ENCODE peak calls at places on chromosomes 16 and 17, in eight cellular contexts. U, F, C, I, K, J, L and P are unnamed samples.

GRCh38 chr16:57012353-57012752 is 23.0 kb downstream of the NLRC5 start:
- DNase-seq in I (no peak), C (peak), J (no peak), K (peak), F (no peak), L (no peak), U (no peak), P (no peak)

GRCh38 chr17:7019839-7020519 is 2.9 kb upstream of the BCL6B start:
- DNase-seq in I (no peak), J (peak), U (peak), F (no peak), K (peak), C (peak), L (peak), P (peak)

GRCh38 chr16:51994597-51994996 is 552.3 kb downstream of the TOX3 start:
- DNase-seq in L (peak), C (no peak), I (no peak), F (no peak), K (no peak), J (no peak), U (peak), P (peak)

GRCh38 chr17:41972571-41973411 is 6.2 kb downstream of the CNP start:
- DNase-seq in C (no peak), K (no peak), U (no peak), F (peak), J (no peak), I (no peak), L (no peak), P (no peak)

GRCh38 chr17:44970136-44970737 is 2.1 kb upstream of the C1QL1 start:
- DNase-seq in I (no peak), U (peak), J (no peak), L (no peak), F (no peak), K (no peak), C (peak), P (peak)

GRCh38 chr16:74850027-74850426 is 75.4 kb upstream of the FA2H start:
- DNase-seq in L (no peak), I (no peak), C (no peak), J (no peak), F (no peak), K (no peak), U (no peak), P (no peak)

GRCh38 chr17:72517413-72518237 is 396.8 kb downstream of the SOX9 start:
- DNase-seq in U (no peak), I (no peak), K (no peak), L (no peak), J (no peak), F (no peak), C (no peak), P (no peak)

GRCh38 chr16:84999200-84999599 is 12.1 kb downstream of the ZDHHC7 start:
- DNase-seq in J (no peak), C (no peak), F (no peak), U (no peak), I (no peak), K (no peak), L (peak), P (no peak)

GRCh38 chr17:29393451-29393850 is 3.3 kb downstream of the TAOK1 start:
- DNase-seq in K (no peak), F (no peak), L (no peak), I (no peak), C (no peak), J (peak), U (no peak), P (peak)

GRCh38 chr17:76530826-76531500 is 6.5 kb downstream of the CYGB start:
- DNase-seq in L (no peak), F (no peak), J (no peak), U (no peak), C (no peak), I (no peak), K (no peak), P (no peak)

GRCh38 chr16:64948056-64948455 is 173.8 kb downstream of the CDH11 start:
- DNase-seq in L (no peak), C (no peak), F (no peak), J (no peak), I (no peak), U (no peak), K (no peak), P (no peak)

GRCh38 chr17:50767446-50767845 is at the start of gene ANKRD40CL:
- DNase-seq in J (no peak), L (no peak), C (no peak), I (no peak), F (no peak), U (peak), K (peak), P (no peak)

GRCh38 chr17:38616361-38616760 is 10.6 kb upstream of the SRCIN1 start:
- DNase-seq in J (no peak), F (no peak), I (no peak), L (no peak), K (no peak), U (no peak), C (no peak), P (no peak)

GRCh38 chr17:4710693-4711634 is 532 bp downstream of the ARRB2 start:
- DNase-seq in I (no peak), C (no peak), J (no peak), L (no peak), F (peak), U (peak), K (peak), P (no peak)

GRCh38 chr16:85240982-85241924 is 129.0 kb upstream of the CIBAR2 start:
- DNase-seq in C (no peak), U (no peak), F (no peak), L (no peak), K (no peak), I (no peak), J (no peak), P (no peak)

GRCh38 chr16:53884748-53885147 is 180.8 kb downstream of the FTO start:
- DNase-seq in U (no peak), C (no peak), I (no peak), F (no peak), L (no peak), J (no peak), K (no peak), P (peak)

GRCh38 chr16:85329059-85329812 is 217.0 kb upstream of the CIBAR2 start:
- DNase-seq in L (no peak), K (no peak), J (no peak), C (peak), U (peak), I (no peak), F (no peak), P (no peak)

GRCh38 chr17:41540921-41541625 is 13.0 kb upstream of the KRT19 start:
- DNase-seq in C (no peak), L (no peak), U (no peak), J (no peak), I (no peak), K (no peak), F (no peak), P (no peak)

GRCh38 chr16:23552171-23552570 is 5.0 kb downstream of the EARS2 start:
- DNase-seq in K (no peak), I (no peak), J (no peak), L (no peak), F (no peak), U (no peak), C (no peak), P (no peak)

GRCh38 chr17:66995944-66996343 is 31.4 kb downstream of the CACNG4 start:
- DNase-seq in C (no peak), I (no peak), U (no peak), L (no peak), J (no peak), F (no peak), K (no peak), P (peak)

GRCh38 chr17:77958716-77959215 is 263 bp downstream of the TNRC6C start:
- DNase-seq in U (no peak), J (no peak), C (no peak), K (no peak), L (no peak), F (no peak), I (no peak), P (peak)
- H3K4me3 ChIP-seq in U (peak), J (no peak), C (peak), K (peak), L (peak), F (peak), I (peak), P (peak)

GRCh38 chr17:8611671-8612298 is 18.7 kb downstream of the MYH10 start:
- DNase-seq in F (no peak), C (peak), K (no peak), L (no peak), U (no peak), J (peak), I (no peak), P (peak)
- TF ChIP-seq CTCF in F (no peak), C (no peak), K (no peak), L (no peak), U (no peak), J (peak), I (no peak), P (no peak)

DNA sequence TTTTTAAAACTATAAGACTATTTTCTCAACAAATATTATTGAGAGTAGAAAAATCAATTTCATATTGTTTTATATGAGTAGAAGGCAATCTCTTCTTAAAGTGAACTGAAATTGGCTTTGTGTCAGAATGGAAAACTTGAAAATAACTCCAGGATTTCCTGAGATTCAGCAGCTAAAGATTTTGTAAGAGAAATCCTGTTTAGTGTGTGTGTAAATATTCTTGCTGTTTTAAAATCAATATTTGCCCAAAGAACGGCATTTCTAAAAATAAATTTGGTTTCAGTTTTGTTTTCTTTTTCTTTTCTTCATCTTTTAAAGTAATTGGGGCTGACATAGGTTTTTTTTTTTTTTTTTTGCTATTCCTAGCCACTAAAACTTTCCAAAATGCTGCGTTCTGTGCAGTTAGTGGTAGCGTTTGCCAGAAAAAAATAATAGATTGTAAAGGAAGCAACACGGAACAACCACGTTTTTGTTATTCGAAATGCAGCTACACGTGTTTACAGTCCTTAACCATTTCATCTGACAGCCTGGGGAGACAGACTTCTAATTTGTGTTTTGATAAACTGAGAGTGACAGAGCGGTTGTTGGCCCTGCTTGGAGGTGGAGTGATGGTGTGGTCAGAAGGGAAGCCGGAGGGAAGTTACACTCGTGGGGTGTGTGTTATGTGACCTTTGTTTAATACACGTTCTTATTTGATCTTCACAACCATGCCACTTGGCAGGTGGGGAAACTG is 21.6 kb upstream of the SMPD3 start:
- DNase-seq in L (no peak), I (no peak), F (peak), U (no peak), J (peak), K (no peak), C (no peak), P (no peak)
- H3K4me3 ChIP-seq in L (no peak), I (peak), F (no peak), U (no peak), J (no peak), K (no peak), C (no peak), P (peak)

GRCh38 chr16:71540-72341 is 690 bp downstream of the RHBDF1 start:
- DNase-seq in K (peak), L (peak), J (peak), I (no peak), F (peak), U (peak), C (peak), P (peak)
- TF ChIP-seq CTCF in K (no peak), L (no peak), J (no peak), I (no peak), F (peak), U (peak), C (no peak), P (no peak)

DNA sequence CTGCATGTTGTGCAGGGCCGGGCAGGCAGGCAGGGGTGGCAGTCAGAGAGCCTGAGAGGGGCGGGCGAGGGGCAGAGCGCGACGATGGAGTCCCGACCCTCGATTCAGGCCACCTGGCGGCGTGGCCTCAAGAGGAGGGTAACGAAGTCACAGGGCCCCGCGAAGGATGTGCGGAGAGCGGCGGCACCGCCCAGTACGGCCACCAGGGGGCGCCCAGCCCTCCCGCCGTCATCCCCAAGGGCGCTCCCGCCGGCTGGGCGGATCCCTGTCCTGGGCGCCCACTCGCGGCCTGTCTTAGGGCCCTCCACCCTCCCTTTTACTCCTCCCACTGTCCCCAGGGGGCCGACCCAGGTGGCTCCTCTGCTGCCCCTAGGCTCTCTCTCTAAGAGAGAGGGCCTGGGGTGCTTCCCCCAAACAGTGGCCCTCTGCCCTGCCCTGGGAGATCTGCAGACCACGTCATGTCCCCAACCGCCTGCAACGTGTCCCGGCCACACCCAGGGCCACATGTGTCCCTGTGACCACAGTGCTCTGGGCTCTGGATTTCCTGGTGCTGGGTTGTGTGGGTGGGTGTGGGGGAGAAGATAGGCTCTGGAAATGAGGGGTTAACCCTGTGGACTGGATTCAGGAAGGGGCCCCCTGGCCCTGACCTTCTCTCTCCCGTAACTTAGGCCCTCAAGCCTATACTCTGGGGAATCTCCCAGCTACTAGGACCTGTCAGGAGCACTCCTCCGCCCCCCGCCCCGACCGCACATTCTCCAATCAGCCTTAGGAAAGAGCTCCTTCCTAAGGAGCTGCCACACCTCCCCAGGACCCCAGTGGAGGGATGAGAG is 5.9 kb downstream of the DPEP2 start:
- DNase-seq in L (peak), K (peak), J (peak), C (peak), U (peak), I (peak), F (peak), P (peak)
- H3K4me3 ChIP-seq in L (peak), K (no peak), J (no peak), C (peak), U (peak), I (no peak), F (no peak), P (peak)

GRCh38 chr17:15048381-15048780 is 216.7 kb downstream of the PMP22 start:
- DNase-seq in I (no peak), F (no peak), U (no peak), L (no peak), C (peak), J (no peak), K (no peak), P (no peak)
- TF ChIP-seq CTCF in I (no peak), F (no peak), U (no peak), L (no peak), C (peak), J (peak), K (no peak), P (peak)

GRCh38 chr17:78316115-78316866 is 43.6 kb downstream of the SOCS3 start:
- DNase-seq in J (no peak), K (no peak), I (no peak), L (peak), C (peak), U (no peak), F (no peak), P (no peak)
- H3K4me3 ChIP-seq in J (peak), K (no peak), I (no peak), L (peak), C (peak), U (peak), F (no peak), P (peak)

GRCh38 chr16:48901712-48902374 is 291.9 kb upstream of the N4BP1 start:
- DNase-seq in K (no peak), I (no peak), C (peak), J (peak), L (no peak), F (no peak), U (no peak), P (no peak)
- TF ChIP-seq CTCF in K (no peak), I (no peak), C (peak), J (peak), L (no peak), F (no peak), U (no peak), P (peak)

GRCh38 chr16:88333645-88334516 is 48.9 kb upstream of the ZNF469 start:
- DNase-seq in U (no peak), C (no peak), F (no peak), J (no peak), K (no peak), I (no peak), L (peak), P (no peak)
- H3K4me3 ChIP-seq in U (no peak), C (no peak), F (no peak), J (no peak), K (no peak), I (no peak), L (peak), P (no peak)

DNA sequence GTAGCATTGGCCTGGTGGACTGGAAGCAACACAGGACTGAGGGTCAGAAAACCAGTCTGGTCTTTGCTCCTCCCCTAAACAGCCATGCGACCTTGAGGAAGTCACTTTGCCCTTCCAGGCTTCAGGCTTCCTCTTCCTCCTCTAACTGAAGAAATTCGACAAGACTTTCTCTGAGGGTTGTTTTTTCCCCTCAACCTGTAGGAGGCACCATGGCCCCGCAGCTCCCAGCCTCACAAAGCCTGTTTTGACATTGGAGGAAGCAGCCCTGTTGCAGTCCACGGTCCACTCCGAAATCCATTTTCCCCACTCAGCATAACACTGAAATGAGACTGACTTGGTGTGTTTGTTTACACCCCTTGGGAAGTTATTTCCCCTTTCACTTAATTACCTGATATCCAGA is 41.2 kb upstream of the PIRT start:
- DNase-seq in K (no peak), J (no peak), U (peak), L (peak), F (no peak), I (peak), C (peak), P (no peak)
- TF ChIP-seq CTCF in K (no peak), J (peak), U (peak), L (peak), F (no peak), I (no peak), C (peak), P (no peak)